ENCODE peak calls at places on chromosomes 16 and 17, in ten cellular contexts. V is activated CD8-positive, alpha-beta memory T cell treated with anti-CD3 and anti-CD28 coated beads, Interleukin-2, amount 10 ng/mL, durations not matched to agents 7 days and 5 days; T is naive thymus-derived CD8-positive, alpha-beta T cell; N is activated CD8-positive, alpha-beta T cell treated with anti-CD3 and anti-CD28 coated beads, Interleukin-2, amount 10 ng/mL, durations not matched to agents 7 days and 5 days; B is effector memory CD4-positive, alpha-beta T cell; D is MM.1S; G is GM19239; Z is foreskin fibroblast; U is cardiac fibroblast; Y is HFFc6. E is an unnamed sample.

GRCh38 chr16:65413861-65414260 is 292.0 kb upstream of the CDH11 start:
- DNase-seq in V (no peak), T (no peak), N (no peak), B (no peak), D (no peak), G (no peak), Z (no peak), U (no peak), Y (no peak), E (no peak)

GRCh38 chr16:83458612-83459011 is 349.2 kb upstream of the HSBP1 start:
- DNase-seq in V (no peak), T (no peak), N (no peak), B (no peak), D (peak), G (peak), Z (peak), U (peak), Y (no peak), E (peak)

GRCh38 chr17:3879181-3879580 is 13.7 kb downstream of the CAMKK1 start:
- DNase-seq in V (no peak), T (no peak), N (no peak), B (no peak), D (no peak), G (no peak), Z (peak), U (peak), Y (peak), E (peak)

GRCh38 chr16:51839697-51840462 is 688.8 kb upstream of the SALL1 start:
- DNase-seq in V (no peak), T (no peak), N (no peak), B (no peak), D (no peak), G (no peak), Z (peak), U (no peak), Y (peak), E (no peak)

GRCh38 chr16:56657555-56658430 is at the start of gene MT1F:
- DNase-seq in V (peak), T (peak), N (peak), B (peak), D (peak), G (peak), Z (no peak), U (peak), Y (no peak), E (no peak)

GRCh38 chr17:43966276-43966675 is 12.5 kb upstream of the PYY start:
- DNase-seq in V (no peak), T (no peak), N (no peak), B (no peak), D (no peak), G (no peak), Z (no peak), U (no peak), Y (no peak), E (no peak)

GRCh38 chr17:78130439-78131101 is at the start of gene TMC8:
- DNase-seq in V (peak), T (peak), N (peak), B (peak), D (peak), G (peak), Z (no peak), U (no peak), Y (no peak), E (no peak)

GRCh38 chr16:56977823-56978430 is 11.4 kb upstream of the NLRC5 start:
- DNase-seq in V (no peak), T (no peak), N (no peak), B (no peak), D (no peak), G (no peak), Z (no peak), U (no peak), Y (no peak), E (no peak)

GRCh38 chr16:7888421-7888820 is 555.8 kb downstream of the RBFOX1 start:
- DNase-seq in V (no peak), T (no peak), N (no peak), B (no peak), D (no peak), G (no peak), Z (no peak), U (no peak), Y (no peak), E (no peak)

GRCh38 chr16:4412854-4413253 is 3.5 kb downstream of the CORO7 start:
- DNase-seq in V (no peak), T (no peak), N (no peak), B (no peak), D (no peak), G (no peak), Z (no peak), U (no peak), Y (no peak), E (no peak)

GRCh38 chr17:74950207-74950606 is 14.5 kb downstream of the OTOP3 start:
- DNase-seq in V (no peak), T (no peak), N (no peak), B (no peak), D (no peak), G (no peak), Z (no peak), U (no peak), Y (no peak), E (no peak)